ENCODE peak calls at places on chromosomes 4 and X, in six cellular contexts. N, X, Y, I, L and S are unnamed samples.

GRCh38 chrX:111646515-111646914 is 34.5 kb upstream of the ALG13 start:
- DNase-seq in N (no peak), X (no peak), Y (no peak), I (no peak), L (no peak), S (peak; percentile 60)

GRCh38 chr4:1195109-1195671 is 22.8 kb upstream of the SPON2 start:
- DNase-seq in N (no peak), X (no peak), Y (no peak), I (no peak), L (no peak), S (no peak)

GRCh38 chr4:105306158-105306781 is 159.6 kb downstream of the TET2 start:
- DNase-seq in N (no peak), X (no peak), Y (no peak), I (peak; percentile 2), L (no peak), S (peak; percentile 64)

GRCh38 chrX:13090261-13091110 is 46.1 kb upstream of the FAM9C start:
- DNase-seq in N (no peak), X (no peak), Y (no peak), I (peak; percentile 51), L (no peak), S (no peak)

GRCh38 chr4:104747635-104748034 is 252.9 kb upstream of the CXXC4 start:
- DNase-seq in N (no peak), X (no peak), Y (no peak), I (no peak), L (no peak), S (peak; percentile 36)

GRCh38 chr4:140049024-140049923 is 104.7 kb downstream of the MAML3 start:
- DNase-seq in N (peak; percentile 76), X (peak; percentile 62), Y (no peak), I (peak; percentile 82), L (peak; percentile 51), S (peak; percentile 58)

GRCh38 chr4:158837527-158838141 is 68.8 kb downstream of the FNIP2 start:
- DNase-seq in N (no peak), X (no peak), Y (no peak), I (no peak), L (no peak), S (no peak)

GRCh38 chr4:45120163-45120562 is 393.8 kb upstream of the GNPDA2 start:
- DNase-seq in N (no peak), X (no peak), Y (no peak), I (peak; percentile 0), L (no peak), S (peak; percentile 10)

GRCh38 chr4:120658772-120659171 is 263.8 kb downstream of the PRDM5 start:
- DNase-seq in N (no peak), X (no peak), Y (no peak), I (peak; percentile 16), L (no peak), S (no peak)

GRCh38 chrX:111129949-111130348 is 34.0 kb downstream of the PAK3 start:
- DNase-seq in N (no peak), X (no peak), Y (no peak), I (no peak), L (no peak), S (peak; percentile 39)

DNA sequence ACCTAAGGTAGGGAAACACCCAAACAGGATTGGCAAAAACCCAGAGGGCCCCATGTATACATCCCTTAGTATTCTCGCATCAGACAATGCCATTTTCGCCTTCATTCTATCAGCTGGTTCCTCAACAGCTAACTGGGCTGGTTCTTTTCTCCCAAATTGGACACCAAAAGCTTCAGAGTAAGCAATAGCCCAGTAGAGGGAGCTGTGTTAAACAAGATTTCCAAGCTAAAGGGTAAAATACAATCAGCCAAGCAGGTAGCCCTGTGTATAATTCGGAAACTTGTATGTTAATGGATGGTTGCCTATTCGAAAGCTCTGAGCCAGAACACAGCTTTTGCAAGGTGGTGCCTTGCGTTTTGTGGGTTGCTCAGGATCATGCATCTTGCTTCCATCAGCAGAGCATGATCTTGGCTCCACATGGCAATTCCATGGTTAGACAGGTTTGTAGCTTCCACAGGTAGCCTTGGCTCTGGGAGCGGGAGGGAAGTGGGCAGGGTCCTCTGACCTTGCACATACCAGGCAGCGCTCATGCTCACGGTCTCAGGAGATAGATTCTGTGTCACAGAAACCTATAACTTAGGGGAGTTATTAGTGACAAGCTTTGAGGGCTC is 115.2 kb upstream of the LNX1 start:
- DNase-seq in N (peak; percentile 59), X (no peak), Y (no peak), I (peak; percentile 86), L (no peak), S (peak; percentile 65)
- TF ChIP-seq CTCF in N (peak; percentile 57), X (peak; percentile 57), Y (peak; percentile 41), I (peak; percentile 79), L (peak; percentile 64), S (peak; percentile 68)

GRCh38 chrX:5748751-5749150 is 479.9 kb downstream of the NLGN4X start:
- DNase-seq in N (no peak), X (no peak), Y (no peak), I (no peak), L (no peak), S (no peak)
- H3K4me3 ChIP-seq in N (no peak overlapping the region), X (no peak overlapping the region), Y (no peak overlapping the region), I (no peak overlapping the region), L (no peak overlapping the region), S (no peak overlapping the region)

DNA sequence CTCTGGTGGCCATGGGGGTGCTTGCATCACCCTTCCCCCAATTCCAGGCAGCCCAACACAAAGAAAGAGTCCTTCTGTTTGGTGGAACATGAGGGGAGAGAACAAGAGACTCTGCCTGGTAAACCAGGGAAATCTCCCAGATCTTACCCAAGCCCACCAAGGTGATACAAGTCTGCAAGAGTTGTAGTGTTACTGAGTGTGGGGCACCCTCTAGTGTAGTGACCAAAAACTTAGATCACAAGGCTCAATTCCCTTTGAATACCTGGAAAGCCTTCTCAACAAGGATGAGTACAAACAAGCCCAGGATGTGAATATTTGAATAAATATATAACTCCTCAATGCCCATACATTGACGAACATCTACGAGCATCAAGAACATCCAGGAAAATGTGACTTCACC is 64.7 kb downstream of the IL13RA2 start:
- DNase-seq in N (no peak), X (no peak), Y (no peak), I (no peak), L (no peak), S (no peak)
- TF ChIP-seq CTCF in N (no peak), X (no peak), Y (no peak), I (no peak), L (no peak), S (no peak)

GRCh38 chr4:6894086-6894478 is 15.5 kb upstream of the TBC1D14 start:
- DNase-seq in N (no peak), X (no peak), Y (no peak), I (no peak), L (no peak), S (no peak)
- H3K4me3 ChIP-seq in N (no peak overlapping the region), X (no peak overlapping the region), Y (no peak overlapping the region), I (no peak overlapping the region), L (no peak overlapping the region), S (no peak overlapping the region)

GRCh38 chr4:25792200-25792791 is 70.5 kb downstream of the SEL1L3 start:
- DNase-seq in N (peak; percentile 59), X (no peak), Y (no peak), I (peak; percentile 23), L (peak; percentile 65), S (peak; percentile 49)
- TF ChIP-seq CTCF in N (peak; percentile 2), X (no peak), Y (no peak), I (peak; percentile 43), L (peak; percentile 68), S (peak; percentile 50)

GRCh38 chr4:39062499-39062898 is 467 bp downstream of the KLHL5 start:
- DNase-seq in N (no peak), X (no peak), Y (no peak), I (no peak), L (no peak), S (no peak)
- H3K4me3 ChIP-seq in N (no peak overlapping the region), X (no peak overlapping the region), Y (no peak overlapping the region), I (no peak overlapping the region), L (no peak overlapping the region), S (no peak overlapping the region)